ENCODE peak calls at places on chromosomes 4 and X, in ten cellular contexts. P, S, V, R, L, A, N, W, B and F are unnamed samples.

GRCh38 chr4:78720994-78721677 is 55.0 kb upstream of the BMP2K start:
- DNase-seq in P (peak), S (no peak), V (peak), R (no peak), L (no peak), A (no peak), N (no peak), W (peak), B (no peak), F (no peak)

GRCh38 chrX:45142185-45142584 is 58.5 kb downstream of the DIPK2B start:
- DNase-seq in P (no peak), S (no peak), V (no peak), R (no peak), L (no peak), A (no peak), N (no peak), W (no peak), B (no peak), F (no peak)

GRCh38 chr4:87953776-87954175 is 21.7 kb upstream of the SPP1 start:
- DNase-seq in P (no peak), S (no peak), V (no peak), R (no peak), L (no peak), A (no peak), N (no peak), W (no peak), B (no peak), F (no peak)

GRCh38 chrX:45385767-45386166 is 185.1 kb upstream of the DIPK2B start:
- DNase-seq in P (no peak), S (no peak), V (no peak), R (no peak), L (no peak), A (no peak), N (no peak), W (no peak), B (no peak), F (no peak)

GRCh38 chrX:121579016-121579760 is 531.8 kb downstream of the GLUD2 start:
- DNase-seq in P (no peak), S (no peak), V (no peak), R (no peak), L (no peak), A (no peak), N (peak), W (peak), B (peak), F (no peak)

GRCh38 chrX:151985955-151986354 is 11.5 kb upstream of the GABRE start:
- DNase-seq in P (no peak), S (no peak), V (no peak), R (no peak), L (no peak), A (no peak), N (no peak), W (no peak), B (no peak), F (no peak)

GRCh38 chr4:21726255-21726815 is 222.2 kb downstream of the KCNIP4 start:
- DNase-seq in P (no peak), S (no peak), V (no peak), R (no peak), L (no peak), A (peak), N (no peak), W (no peak), B (no peak), F (no peak)

GRCh38 chr4:139559692-139560091 is 3.7 kb upstream of the SETD7 start:
- DNase-seq in P (no peak), S (no peak), V (no peak), R (no peak), L (no peak), A (no peak), N (no peak), W (no peak), B (no peak), F (no peak)

GRCh38 chr4:181939199-181939945 is 303.8 kb upstream of the TENM3 start:
- DNase-seq in P (no peak), S (no peak), V (no peak), R (no peak), L (no peak), A (no peak), N (no peak), W (no peak), B (no peak), F (no peak)

GRCh38 chr4:24794111-24794860 is 1.1 kb upstream of the SOD3 start:
- DNase-seq in P (peak), S (no peak), V (no peak), R (no peak), L (no peak), A (peak), N (no peak), W (no peak), B (no peak), F (no peak)

GRCh38 chr4:145956288-145956890 is 17.8 kb upstream of the ZNF827 start:
- DNase-seq in P (no peak), S (no peak), V (peak), R (no peak), L (no peak), A (no peak), N (peak), W (peak), B (no peak), F (no peak)